ENCODE peak calls at places on chromosomes 3 and 15, in five cellular contexts. D is left ventricle myocardium inferior; Z is PC-3; A is CD8-positive, alpha-beta T cell; F is SJSA1. E is an unnamed sample. For H3K4me1, the result is how much of the 10 kb centered on the place peaks cover.

GRCh38 chr3:34001990-34002389 is 203.6 kb downstream of the PDCD6IP start:
- DNase-seq in D (no peak), Z (peak), A (no peak), F (no peak), E (no peak)

GRCh38 chr3:95343767-95344166 is 1280.9 kb downstream of the NSUN3 start:
- DNase-seq in D (no peak), Z (no peak), A (no peak), F (no peak), E (no peak)

GRCh38 chr15:101621961-101622360 is 30.2 kb downstream of the TM2D3 start:
- DNase-seq in D (no peak), Z (no peak), A (no peak), F (no peak), E (no peak)

GRCh38 chr15:87973456-87974215 is 282.9 kb downstream of the NTRK3 start:
- DNase-seq in D (no peak), Z (peak), A (no peak), F (no peak), E (no peak)

GRCh38 chr15:65626856-65627255 is 5.1 kb downstream of the SLC24A1 start:
- DNase-seq in D (no peak), Z (no peak), A (no peak), F (no peak), E (no peak)

GRCh38 chr3:43455233-43455632 is 166.6 kb downstream of the ANO10 start:
- DNase-seq in D (no peak), Z (peak), A (no peak), F (no peak), E (no peak)

GRCh38 chr15:58704155-58704825 is 45.2 kb downstream of the ADAM10 start:
- DNase-seq in D (no peak), Z (no peak), A (no peak), F (no peak), E (no peak)

GRCh38 chr3:146256851-146257486 is 6.1 kb upstream of the PLSCR4 start:
- DNase-seq in D (no peak), Z (peak), A (no peak), F (no peak), E (no peak)

GRCh38 chr15:58467121-58467721 is 35.4 kb downstream of the LIPC start:
- DNase-seq in D (no peak), Z (no peak), A (no peak), F (no peak), E (no peak)

GRCh38 chr15:39171944-39172368 is 408.9 kb upstream of the THBS1 start:
- DNase-seq in D (peak), Z (peak), A (no peak), F (peak), E (peak)

GRCh38 chr3:126984391-126985142 is 1.7 kb downstream of the PLXNA1 start:
- DNase-seq in D (no peak), Z (no peak), A (no peak), F (no peak), E (peak)

GRCh38 chr3:70231224-70231623 is 81.2 kb downstream of the MDFIC2 start:
- DNase-seq in D (no peak), Z (no peak), A (no peak), F (no peak), E (no peak)

GRCh38 chr3:119279101-119279554 is 15.1 kb upstream of the ARHGAP31 start:
- DNase-seq in D (peak), Z (no peak), A (no peak), F (no peak), E (peak)

GRCh38 chr3:146454796-146455195 is 14.6 kb downstream of the PLSCR2 start:
- DNase-seq in D (no peak), Z (no peak), A (no peak), F (no peak), E (no peak)

GRCh38 chr3:186239321-186239720 is 122.7 kb downstream of the DGKG start:
- DNase-seq in D (no peak), Z (peak), A (no peak), F (no peak), E (peak)

GRCh38 chr15:97977734-97978133 is 17.2 kb downstream of the ARRDC4 start:
- DNase-seq in D (no peak), Z (peak), A (no peak), F (no peak), E (no peak)

GRCh38 chr3:141275032-141275422 is 43.4 kb downstream of the PXYLP1 start:
- DNase-seq in D (no peak), Z (peak), A (no peak), F (no peak), E (no peak)

GRCh38 chr3:4906107-4906621 is 73.1 kb upstream of the BHLHE40 start:
- DNase-seq in D (no peak), Z (peak), A (no peak), F (no peak), E (no peak)

GRCh38 chr15:66744610-66745279 is 42.7 kb downstream of the SMAD6 start:
- DNase-seq in D (no peak), Z (no peak), A (no peak), F (no peak), E (no peak)

GRCh38 chr3:4835616-4836043 is 143.6 kb upstream of the BHLHE40 start:
- DNase-seq in D (no peak), Z (no peak), A (no peak), F (no peak), E (no peak)

GRCh38 chr15:77040673-77041072 is 30.2 kb downstream of the TSPAN3 start:
- DNase-seq in D (no peak), Z (no peak), A (no peak), F (no peak), E (no peak)

GRCh38 chr15:65558336-65558735 is 28.1 kb downstream of the HACD3 start:
- DNase-seq in D (no peak), Z (no peak), A (no peak), F (no peak), E (no peak)

GRCh38 chr3:162022931-162023330 is 526.3 kb downstream of the OTOL1 start:
- DNase-seq in D (no peak), Z (no peak), A (no peak), F (no peak), E (no peak)

GRCh38 chr3:37074178-37074577 is 80.9 kb downstream of the MLH1 start:
- DNase-seq in D (no peak), Z (peak), A (no peak), F (no peak), E (no peak)

GRCh38 chr3:9778102-9778501 is 8.4 kb upstream of the CAMK1 start:
- DNase-seq in D (no peak), Z (peak), A (no peak), F (no peak), E (no peak)

GRCh38 chr15:70029297-70029701 is 68.4 kb downstream of the TLE3 start:
- DNase-seq in D (no peak), Z (no peak), A (no peak), F (no peak), E (no peak)

GRCh38 chr3:23096041-23096440 is 107.1 kb upstream of the UBE2E2 start:
- DNase-seq in D (no peak), Z (peak), A (no peak), F (no peak), E (no peak)

GRCh38 chr3:13107661-13108060 is 34.4 kb upstream of the IQSEC1 start:
- DNase-seq in D (no peak), Z (no peak), A (no peak), F (no peak), E (no peak)

GRCh38 chr3:36843065-36844051 is 79.0 kb upstream of the DCLK3 start:
- DNase-seq in D (no peak), Z (peak), A (peak), F (no peak), E (no peak)

DNA sequence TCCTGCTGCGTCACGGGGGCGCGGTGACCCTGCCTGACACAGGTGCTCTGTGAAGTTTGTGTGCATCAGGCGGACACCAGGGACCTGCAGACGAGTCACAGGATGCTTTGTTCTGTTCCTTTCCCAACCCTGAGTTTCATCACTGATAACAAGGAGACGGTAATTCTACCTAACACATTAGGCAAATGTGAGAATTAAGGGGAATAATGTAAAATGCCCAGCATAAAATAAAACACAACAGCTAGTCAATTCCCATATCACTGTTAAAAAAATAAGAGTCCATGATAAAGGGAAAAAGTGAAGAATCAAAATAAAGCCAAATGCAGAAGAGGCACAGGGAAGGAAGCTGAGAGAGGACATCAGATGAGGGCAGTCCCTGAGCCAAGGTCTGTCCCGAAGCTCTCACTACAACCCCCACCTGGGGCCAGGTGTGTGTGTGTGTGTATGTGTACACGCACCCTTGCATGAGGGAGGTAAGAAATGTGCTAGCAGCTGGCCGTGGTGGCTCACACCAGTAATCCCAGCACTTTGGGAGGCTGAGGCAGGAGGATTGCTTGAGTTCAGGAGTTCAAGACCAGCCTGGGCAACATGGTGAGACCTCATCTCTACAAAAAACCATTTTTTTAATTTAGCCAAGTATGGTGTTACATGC is 27.5 kb downstream of the PLA2G4D start:
- DNase-seq in D (no peak), Z (no peak), A (no peak), F (no peak), E (no peak)
- H3K4me3 ChIP-seq in D (no peak), Z (no peak), A (no peak), F (no peak), E (no peak)

GRCh38 chr3:172539273-172539672 is 16.0 kb upstream of the TNFSF10 start:
- DNase-seq in D (no peak), Z (no peak), A (no peak), F (no peak), E (no peak)
- H3K4me1 ChIP-seq in D (under half), Z (under half), A (under half), F (under half), E (under half)

GRCh38 chr3:184337981-184338380 is 581 bp downstream of the FAM131A start:
- DNase-seq in D (no peak), Z (no peak), A (no peak), F (no peak), E (no peak)
- H3K27ac ChIP-seq in D (peak), Z (no peak), A (no peak), F (no peak), E (peak)

GRCh38 chr3:152302521-152303021 is 33.8 kb downstream of the MBNL1 start:
- DNase-seq in D (peak), Z (peak), A (no peak), F (no peak), E (peak)
- H3K4me3 ChIP-seq in D (peak), Z (no peak), A (no peak), F (no peak), E (peak)

GRCh38 chr3:152243301-152243711 is 25.4 kb upstream of the MBNL1 start:
- DNase-seq in D (no peak), Z (no peak), A (no peak), F (no peak), E (no peak)
- H3K4me1 ChIP-seq in D (under half), Z (under half), A (under half), F (under half), E (under half)

DNA sequence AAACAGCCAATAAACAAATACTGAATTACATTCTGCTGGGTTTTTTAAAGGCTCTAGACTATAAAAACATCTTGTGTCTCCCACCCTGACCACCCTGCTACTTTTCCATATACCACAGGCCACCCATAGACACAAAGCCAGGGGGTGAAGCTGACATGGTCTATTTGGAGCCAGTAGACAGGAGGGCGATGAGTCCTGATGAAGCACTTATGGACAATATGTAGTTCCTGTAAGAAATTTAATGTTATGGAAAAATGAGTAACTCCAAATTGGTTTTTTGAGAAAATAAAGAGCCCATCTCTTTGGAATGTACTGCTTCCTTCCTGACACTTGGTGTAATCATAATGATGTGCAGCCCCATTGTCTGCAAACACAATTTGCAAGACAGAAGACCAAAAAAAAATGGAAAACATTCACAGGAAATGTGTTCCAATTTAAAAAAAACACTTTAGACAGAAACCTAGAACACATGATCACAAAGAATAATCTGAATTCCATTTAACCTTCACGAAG is 11.8 kb downstream of the SSR3 start:
- DNase-seq in D (no peak), Z (no peak), A (no peak), F (peak), E (no peak)
- H3K27ac ChIP-seq in D (peak), Z (no peak), A (no peak), F (peak), E (peak)

DNA sequence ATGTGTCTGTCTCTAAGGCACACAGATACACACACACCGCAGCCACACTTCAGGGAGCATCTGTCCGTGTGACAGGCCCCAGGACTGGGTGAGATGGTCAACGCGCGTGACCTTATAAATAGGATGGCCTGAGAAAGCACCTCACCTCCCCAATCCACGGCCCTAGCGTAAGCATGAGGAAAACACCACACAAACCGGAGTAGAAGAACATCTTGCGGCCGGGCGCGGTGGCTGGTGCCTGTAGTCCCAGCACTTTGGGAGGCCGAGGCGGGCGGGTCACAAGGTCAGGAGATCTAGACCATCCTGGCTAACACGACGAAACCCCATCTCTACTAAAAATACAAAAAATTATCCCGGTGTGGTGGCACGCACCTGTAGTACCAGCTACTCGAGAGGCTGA is 1.6 kb downstream of the NIPA1 start:
- DNase-seq in D (no peak), Z (no peak), A (no peak), F (no peak), E (no peak)
- H3K4me3 ChIP-seq in D (no peak), Z (peak), A (no peak), F (no peak), E (no peak)

E was measured in heart right ventricle.